ENCODE peak calls at places on chromosomes 13 and 19, in four cellular contexts. I, V, L and T are unnamed samples.
A peak's percentile ranks its signal among the peaks of the same experiment; 100 is the strongest.

GRCh38 chr13:73497430-73497829 is 438.6 kb downstream of the KLF5 start:
- DNase-seq in I (no peak), V (no peak), L (no peak), T (no peak)

GRCh38 chr13:24888291-24888931 is 124.4 kb downstream of the RNF17 start:
- DNase-seq in I (no peak), V (no peak), L (no peak), T (no peak)

GRCh38 chr19:13149628-13150186 is 468 bp downstream of the STX10 start:
- DNase-seq in I (no peak), V (peak; percentile 57), L (no peak), T (peak; percentile 21)

GRCh38 chr13:36130542-36131214 is 504 bp downstream of the DCLK1 start:
- DNase-seq in I (no peak), V (peak; percentile 35), L (no peak), T (peak; percentile 50)

GRCh38 chr19:32800191-32800590 is 69.4 kb downstream of the SLC7A9 start:
- DNase-seq in I (no peak), V (no peak), L (no peak), T (no peak)

GRCh38 chr19:28864024-28864503 is 348.9 kb downstream of the UQCRFS1 start:
- DNase-seq in I (no peak), V (no peak), L (no peak), T (no peak)

GRCh38 chr13:112106467-112107141 is 39.7 kb downstream of the SOX1 start:
- DNase-seq in I (no peak), V (no peak), L (no peak), T (no peak)

GRCh38 chr13:35208587-35208986 is 266.5 kb downstream of the NBEA start:
- DNase-seq in I (no peak), V (no peak), L (no peak), T (no peak)

GRCh38 chr13:47865883-47866282 is 135.2 kb downstream of the SUCLA2 start:
- DNase-seq in I (no peak), V (no peak), L (no peak), T (no peak)

GRCh38 chr19:4456566-4456842 is 1.1 kb downstream of the UBXN6 start:
- DNase-seq in I (no peak), V (peak; percentile 76), L (no peak), T (peak; percentile 54)

GRCh38 chr19:34985249-34986022 is 14.7 kb upstream of the GRAMD1A start:
- DNase-seq in I (no peak), V (peak; percentile 75), L (no peak), T (no peak)

GRCh38 chr19:49874503-49875157 is 2.5 kb downstream of the AKT1S1 start:
- DNase-seq in I (no peak), V (no peak), L (no peak), T (no peak)

GRCh38 chr13:103403148-103403740 is 337.0 kb upstream of the SLC10A2 start:
- DNase-seq in I (no peak), V (no peak), L (no peak), T (no peak)

GRCh38 chr19:29404015-29404414 is 121.8 kb upstream of the VSTM2B start:
- DNase-seq in I (no peak), V (no peak), L (no peak), T (no peak)

GRCh38 chr13:31431722-31432137 is 232.0 kb downstream of the B3GLCT start:
- DNase-seq in I (no peak), V (peak; percentile 54), L (no peak), T (peak; percentile 77)

GRCh38 chr19:6383188-6383587 is 7.5 kb upstream of the PSPN start:
- DNase-seq in I (no peak), V (no peak), L (no peak), T (no peak)

GRCh38 chr13:34682406-34682805 is 259.7 kb upstream of the NBEA start:
- DNase-seq in I (no peak), V (no peak), L (no peak), T (no peak)

GRCh38 chr13:33869005-33869404 is 51.1 kb downstream of the RFC3 start:
- DNase-seq in I (no peak), V (no peak), L (no peak), T (no peak)

GRCh38 chr19:41546386-41546789 is 29.6 kb upstream of the CEACAM21 start:
- DNase-seq in I (no peak), V (no peak), L (no peak), T (no peak)

GRCh38 chr19:19026299-19026971 is 6.9 kb downstream of the SUGP2 start:
- DNase-seq in I (no peak), V (no peak), L (no peak), T (no peak)

GRCh38 chr13:44158741-44159632 is 214.6 kb upstream of the SERP2 start:
- DNase-seq in I (no peak), V (no peak), L (no peak), T (no peak)

GRCh38 chr13:112861876-112862615 is 107.0 kb upstream of the MCF2L start:
- DNase-seq in I (no peak), V (no peak), L (no peak), T (no peak)

GRCh38 chr13:48983331-48983730 is 7.6 kb downstream of the FNDC3A start:
- DNase-seq in I (no peak), V (no peak), L (no peak), T (peak; percentile 1)

GRCh38 chr13:110593430-110594130 is 21.8 kb upstream of the NAXD start:
- DNase-seq in I (no peak), V (peak; percentile 80), L (no peak), T (peak; percentile 72)

GRCh38 chr13:113366031-113366588 is 2.2 kb upstream of the GRTP1 start:
- DNase-seq in I (no peak), V (no peak), L (no peak), T (no peak)

GRCh38 chr13:43786766-43787517 is at the start of gene ENOX1:
- DNase-seq in I (no peak), V (peak; percentile 91), L (no peak), T (peak; percentile 76)

GRCh38 chr13:59266478-59267063 is 897.2 kb downstream of the DIAPH3 start:
- DNase-seq in I (no peak), V (no peak), L (no peak), T (no peak)

GRCh38 chr13:50679321-50679720 is 164.2 kb downstream of the DLEU7 start:
- DNase-seq in I (no peak), V (no peak), L (no peak), T (no peak)

GRCh38 chr13:39787086-39787487 is 131.6 kb downstream of the COG6 start:
- DNase-seq in I (no peak), V (peak; percentile 66), L (no peak), T (no peak)

GRCh38 chr19:36528921-36529518 is 949 bp upstream of the ZNF260 start:
- DNase-seq in I (no peak), V (peak; percentile 14), L (no peak), T (peak; percentile 30)

GRCh38 chr13:94704347-94705080 is 7.8 kb downstream of the SOX21 start:
- DNase-seq in I (no peak), V (no peak), L (no peak), T (no peak)

GRCh38 chr13:110047511-110047910 is 259.4 kb downstream of the COL4A1 start:
- DNase-seq in I (peak; percentile 66), V (no peak), L (no peak), T (no peak)

GRCh38 chr13:22800726-22801401 is 379.9 kb upstream of the SGCG start:
- DNase-seq in I (no peak), V (no peak), L (no peak), T (no peak)

GRCh38 chr19:662207-662961 is 630 bp downstream of the RNF126 start:
- DNase-seq in I (no peak), V (no peak), L (no peak), T (peak; percentile 30)
- H3K4me1 ChIP-seq in I (peaks cover 70% of the 10 kb centered on the region), V (peaks cover 17% of the 10 kb centered on the region), L (peaks cover 58% of the 10 kb centered on the region), T (peaks cover 12% of the 10 kb centered on the region)

GRCh38 chr19:39408392-39409206 is 2.0 kb downstream of the ZFP36 start:
- DNase-seq in I (no peak), V (no peak), L (no peak), T (peak; percentile 16)

GRCh38 chr19:39411006-39411831 is 1.2 kb upstream of the PLEKHG2 start:
- DNase-seq in I (no peak), V (no peak), L (no peak), T (no peak)

GRCh38 chr19:39410620-39411005 is 1.9 kb upstream of the PLEKHG2 start:
- DNase-seq in I (no peak), V (no peak), L (no peak), T (no peak)

GRCh38 chr19:39409207-39409885 is 2.7 kb downstream of the ZFP36 start:
- DNase-seq in I (peak; percentile 69), V (peak; percentile 60), L (peak; percentile 79), T (peak; percentile 68)

DNA sequence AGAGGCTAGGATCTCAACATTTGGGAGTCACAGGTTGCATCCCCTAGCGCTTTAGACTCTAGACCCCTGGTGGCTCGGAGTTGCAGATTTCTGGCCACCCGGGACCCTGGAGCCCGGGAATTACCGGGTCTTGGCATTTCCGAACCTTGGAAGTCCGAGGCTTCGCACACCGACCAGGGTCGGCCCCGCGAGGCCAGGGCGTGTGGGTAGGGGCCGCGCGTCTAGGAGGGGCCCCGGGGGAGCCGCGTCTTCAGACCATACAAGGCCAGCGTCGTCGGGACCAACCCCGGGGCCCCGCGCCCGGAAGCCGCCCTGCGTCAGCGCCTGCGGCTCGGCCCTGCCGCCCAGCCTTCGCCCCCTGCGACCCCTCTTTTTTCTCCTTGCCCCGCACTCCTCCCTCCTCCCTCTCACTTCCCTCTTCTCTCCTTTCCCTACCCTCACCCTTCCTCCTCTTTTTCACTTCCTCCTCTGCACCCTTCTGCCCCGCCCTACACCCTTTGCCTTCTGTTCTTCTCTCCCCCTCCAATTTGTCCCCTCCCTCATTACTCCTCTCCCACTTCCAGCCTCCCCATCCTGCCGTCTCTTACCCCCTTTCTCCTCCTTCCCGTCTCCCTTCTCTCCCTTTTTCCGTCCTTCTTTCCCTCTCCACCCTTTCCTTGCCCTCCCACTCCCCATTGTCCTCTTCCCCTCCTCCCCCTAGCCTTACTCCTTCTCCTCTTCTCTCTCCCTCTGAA is 2.4 kb upstream of the PLEKHG2 start:
- DNase-seq in I (no peak), V (no peak), L (no peak), T (peak; percentile 61)
- H3K4me1 ChIP-seq in I (peaks cover 40% of the 10 kb centered on the region), V (peaks cover 39% of the 10 kb centered on the region), L (peaks cover 27% of the 10 kb centered on the region), T (peaks cover 32% of the 10 kb centered on the region)

GRCh38 chr19:10467104-10467706 is 36.0 kb downstream of the KEAP1 start:
- DNase-seq in I (no peak), V (no peak), L (no peak), T (no peak)

GRCh38 chr19:10461047-10461949 is 41.0 kb downstream of the PDE4A start:
- DNase-seq in I (peak; percentile 89), V (peak; percentile 65), L (peak; percentile 79), T (peak; percentile 97)

GRCh38 chr19:10462557-10462956 is 40.6 kb downstream of the KEAP1 start:
- DNase-seq in I (no peak), V (no peak), L (no peak), T (no peak)

GRCh38 chr19:10468133-10468532 is 35.0 kb downstream of the KEAP1 start:
- DNase-seq in I (no peak), V (no peak), L (no peak), T (no peak)

GRCh38 chr19:10464456-10464855 is 38.7 kb downstream of the KEAP1 start:
- DNase-seq in I (no peak), V (no peak), L (no peak), T (no peak)
- H3K4me1 ChIP-seq in I (no peaks in the 10 kb centered on the region), V (no peaks in the 10 kb centered on the region), L (peaks cover 7% of the 10 kb centered on the region), T (peaks cover 4% of the 10 kb centered on the region)

GRCh38 chr19:39449116-39449797 is 3.9 kb downstream of the SUPT5H start:
- DNase-seq in I (no peak), V (no peak), L (no peak), T (no peak)
- H3K4me1 ChIP-seq in I (peaks cover 41% of the 10 kb centered on the region), V (peaks cover 10% of the 10 kb centered on the region), L (peaks cover 32% of the 10 kb centered on the region), T (peaks cover 6% of the 10 kb centered on the region)

DNA sequence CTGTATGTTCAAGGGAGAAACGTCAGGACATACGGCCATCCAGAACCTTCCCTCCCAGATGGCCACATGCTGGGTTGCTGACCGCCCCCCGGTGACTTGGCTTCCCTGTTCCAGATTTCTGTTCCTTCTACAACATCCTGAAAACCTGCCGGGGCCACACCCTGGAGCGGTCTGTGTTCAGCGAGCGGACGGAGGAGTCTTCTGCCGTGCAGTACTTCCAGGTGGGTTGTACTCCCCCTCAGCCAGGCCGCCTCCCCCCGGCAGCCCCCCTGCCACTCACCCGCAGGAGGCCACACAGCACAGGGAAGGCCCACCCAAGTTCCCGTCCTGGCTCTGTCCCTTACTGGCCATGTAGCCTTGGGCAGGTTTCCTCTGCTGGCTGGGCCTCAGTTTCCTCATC is 20.5 kb downstream of the YIPF2 start:
- DNase-seq in I (no peak), V (no peak), L (no peak), T (no peak)
- H3K4me1 ChIP-seq in I (no peaks in the 10 kb centered on the region), V (no peaks in the 10 kb centered on the region), L (no peaks in the 10 kb centered on the region), T (no peaks in the 10 kb centered on the region)